ENCODE peak calls at places on chromosomes 13 and 19, in eight cellular contexts. I is Panc1, C is coronary artery, E is tibial nerve, S is osteoblast, P is vagina, Z is Peyer's patch, K is heart right ventricle. X is an unnamed sample.

GRCh38 chr19:19719798-19720197 is 13.1 kb downstream of the ZNF14 start:
- DNase-seq in I (no peak), C (no peak), E (no peak), S (no peak), P (no peak), Z (no peak), K (no peak), X (no peak)

GRCh38 chr13:51346397-51346796 is 6.9 kb downstream of the SERPINE3 start:
- DNase-seq in I (no peak), C (no peak), E (no peak), S (no peak), P (no peak), Z (no peak), K (no peak), X (no peak)

GRCh38 chr19:30479231-30479630 is 107.0 kb downstream of the ZNF536 start:
- DNase-seq in I (no peak), C (no peak), E (no peak), S (no peak), P (no peak), Z (peak), K (no peak), X (no peak)

GRCh38 chr19:32363632-32364031 is 18.2 kb downstream of the ZNF507 start:
- DNase-seq in I (no peak), C (no peak), E (no peak), S (no peak), P (no peak), Z (no peak), K (no peak), X (no peak)

GRCh38 chr19:18351544-18351943 is 11.1 kb downstream of the PGPEP1 start:
- DNase-seq in I (no peak), C (no peak), E (no peak), S (no peak), P (no peak), Z (no peak), K (no peak), X (no peak)

GRCh38 chr19:5354403-5354802 is 13.8 kb upstream of the PTPRS start:
- DNase-seq in I (no peak), C (no peak), E (no peak), S (no peak), P (no peak), Z (no peak), K (no peak), X (no peak)

GRCh38 chr19:46487802-46488445 is 7.7 kb downstream of the PNMA8B start:
- DNase-seq in I (peak), C (peak), E (peak), S (peak), P (no peak), Z (peak), K (peak), X (peak)

GRCh38 chr19:41748012-41748411 is 7.3 kb upstream of the CEACAM6 start:
- DNase-seq in I (no peak), C (no peak), E (no peak), S (no peak), P (no peak), Z (no peak), K (no peak), X (no peak)

GRCh38 chr19:42389899-42390298 is at the start of gene CNFN:
- DNase-seq in I (no peak), C (no peak), E (no peak), S (no peak), P (no peak), Z (no peak), K (no peak), X (no peak)

GRCh38 chr19:32876236-32876918 is 6.8 kb upstream of the SLC7A9 start:
- DNase-seq in I (no peak), C (no peak), E (no peak), S (no peak), P (no peak), Z (peak), K (no peak), X (no peak)

GRCh38 chr13:103557878-103558277 is 491.7 kb upstream of the SLC10A2 start:
- DNase-seq in I (no peak), C (no peak), E (no peak), S (no peak), P (no peak), Z (no peak), K (no peak), X (no peak)

GRCh38 chr13:100508996-100509395 is 79.6 kb downstream of the GGACT start:
- DNase-seq in I (no peak), C (no peak), E (no peak), S (no peak), P (no peak), Z (no peak), K (no peak), X (no peak)

GRCh38 chr13:30845297-30846214 is 60.5 kb upstream of the MEDAG start:
- DNase-seq in I (no peak), C (no peak), E (no peak), S (no peak), P (no peak), Z (no peak), K (no peak), X (no peak)

GRCh38 chr13:59094149-59094548 is 1069.6 kb downstream of the DIAPH3 start:
- DNase-seq in I (no peak), C (no peak), E (no peak), S (no peak), P (no peak), Z (no peak), K (no peak), X (no peak)

GRCh38 chr13:75705395-75705794 is 69.3 kb downstream of the LMO7 start:
- DNase-seq in I (peak), C (no peak), E (no peak), S (peak), P (no peak), Z (no peak), K (no peak), X (no peak)

GRCh38 chr19:33429891-33430673 is 56.6 kb downstream of the CEBPG start:
- DNase-seq in I (no peak), C (no peak), E (no peak), S (peak), P (no peak), Z (no peak), K (no peak), X (peak)

GRCh38 chr19:53190253-53190652 is 2.9 kb downstream of the ZNF665 start:
- DNase-seq in I (no peak), C (no peak), E (no peak), S (no peak), P (no peak), Z (no peak), K (no peak), X (no peak)

GRCh38 chr19:17240062-17240854 is 5.5 kb downstream of the NR2F6 start:
- DNase-seq in I (no peak), C (no peak), E (no peak), S (peak), P (no peak), Z (no peak), K (no peak), X (no peak)

GRCh38 chr19:50264483-50265186 is 61.2 kb downstream of the MYH14 start:
- DNase-seq in I (no peak), C (no peak), E (no peak), S (no peak), P (no peak), Z (no peak), K (no peak), X (no peak)

GRCh38 chr13:63198076-63198475 is 1782.4 kb upstream of the PCDH20 start:
- DNase-seq in I (no peak), C (no peak), E (no peak), S (no peak), P (no peak), Z (no peak), K (no peak), X (no peak)

GRCh38 chr13:79060216-79060615 is 345.8 kb downstream of the RBM26 start:
- DNase-seq in I (no peak), C (no peak), E (no peak), S (no peak), P (no peak), Z (no peak), K (no peak), X (no peak)

GRCh38 chr13:71536201-71536600 is 330.8 kb downstream of the DACH1 start:
- DNase-seq in I (no peak), C (no peak), E (no peak), S (no peak), P (no peak), Z (no peak), K (no peak), X (no peak)

DNA sequence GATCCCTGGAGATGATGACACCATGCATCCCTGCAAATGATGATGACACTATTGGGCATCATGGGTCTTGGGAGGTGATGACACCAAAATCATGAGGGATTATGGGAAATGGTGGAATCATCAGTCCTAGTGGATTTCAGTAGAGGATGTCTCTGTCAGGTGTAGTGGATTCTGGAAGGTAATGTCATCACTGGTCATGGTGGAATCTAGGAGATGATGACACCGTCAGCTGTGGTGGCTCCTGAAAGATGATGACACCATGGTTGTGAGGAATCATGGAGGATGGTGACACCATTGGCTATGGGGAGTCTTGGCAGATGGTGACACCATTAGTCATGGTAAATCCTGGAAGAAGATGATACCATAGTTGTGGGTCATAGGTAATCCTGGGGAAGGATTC is 11.9 kb downstream of the SHISA7 start:
- DNase-seq in I (no peak), C (no peak), E (no peak), S (peak), P (no peak), Z (no peak), K (no peak), X (no peak)
- H3K27ac ChIP-seq in I (no peak), C (no peak), E (no peak), S (no peak), P (no peak), Z (no peak), K (no peak), X (no peak)

GRCh38 chr13:42878721-42879120 is 97.3 kb downstream of the FAM216B start:
- DNase-seq in I (no peak), C (no peak), E (no peak), S (no peak), P (no peak), Z (no peak), K (no peak), X (no peak)

GRCh38 chr13:42880241-42880640 is 98.9 kb downstream of the FAM216B start:
- DNase-seq in I (no peak), C (no peak), E (no peak), S (no peak), P (no peak), Z (no peak), K (no peak), X (no peak)

GRCh38 chr13:42883142-42883541 is 101.8 kb downstream of the FAM216B start:
- DNase-seq in I (no peak), C (no peak), E (no peak), S (no peak), P (no peak), Z (no peak), K (no peak), X (no peak)

GRCh38 chr13:42885325-42885724 is 103.9 kb downstream of the FAM216B start:
- DNase-seq in I (no peak), C (no peak), E (no peak), S (no peak), P (no peak), Z (no peak), K (no peak), X (no peak)

DNA sequence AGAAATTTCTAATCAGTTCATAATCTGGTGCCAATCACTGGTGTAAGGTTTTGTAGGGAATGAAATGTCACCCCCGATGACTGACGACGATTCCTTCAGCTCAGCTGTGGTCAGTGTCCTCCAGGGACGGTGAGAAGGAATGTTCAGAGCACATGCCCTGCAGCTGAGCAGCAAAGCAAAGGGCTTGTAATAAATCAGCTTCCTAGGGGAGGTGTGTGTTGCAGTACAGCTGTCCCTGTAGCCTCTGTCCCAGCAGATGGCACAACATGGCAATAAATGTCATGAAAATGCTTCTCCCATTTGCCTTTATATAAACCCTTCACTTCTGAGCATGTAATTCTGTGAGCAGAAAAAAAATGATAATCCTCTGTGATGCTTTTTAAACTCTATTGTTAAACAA is 102.4 kb downstream of the FAM216B start:
- DNase-seq in I (no peak), C (no peak), E (no peak), S (no peak), P (no peak), Z (no peak), K (no peak), X (no peak)
- TF ChIP-seq CTCF in I (no peak), C (no peak), E (no peak), S (peak), P (no peak), Z (peak), K (no peak), X (no peak)

GRCh38 chr13:66657165-66657895 is 572.8 kb downstream of the PCDH9 start:
- DNase-seq in I (peak), C (no peak), E (no peak), S (no peak), P (no peak), Z (no peak), K (peak), X (no peak)
- H3K27ac ChIP-seq in I (no peak), C (no peak), E (no peak), S (peak), P (no peak), Z (no peak), K (no peak), X (no peak)

GRCh38 chr19:38306236-38306635 is 2.2 kb downstream of the C19orf33 start:
- DNase-seq in I (no peak), C (no peak), E (no peak), S (no peak), P (no peak), Z (no peak), K (no peak), X (no peak)

GRCh38 chr19:38303517-38304351 is at the start of gene C19orf33:
- DNase-seq in I (peak), C (no peak), E (no peak), S (no peak), P (no peak), Z (peak), K (no peak), X (no peak)

GRCh38 chr19:38304352-38304865 is 358 bp downstream of the C19orf33 start:
- DNase-seq in I (no peak), C (no peak), E (no peak), S (no peak), P (no peak), Z (no peak), K (no peak), X (no peak)

GRCh38 chr19:38307076-38307475 is 3.0 kb downstream of the C19orf33 start:
- DNase-seq in I (no peak), C (no peak), E (no peak), S (no peak), P (no peak), Z (no peak), K (no peak), X (no peak)

DNA sequence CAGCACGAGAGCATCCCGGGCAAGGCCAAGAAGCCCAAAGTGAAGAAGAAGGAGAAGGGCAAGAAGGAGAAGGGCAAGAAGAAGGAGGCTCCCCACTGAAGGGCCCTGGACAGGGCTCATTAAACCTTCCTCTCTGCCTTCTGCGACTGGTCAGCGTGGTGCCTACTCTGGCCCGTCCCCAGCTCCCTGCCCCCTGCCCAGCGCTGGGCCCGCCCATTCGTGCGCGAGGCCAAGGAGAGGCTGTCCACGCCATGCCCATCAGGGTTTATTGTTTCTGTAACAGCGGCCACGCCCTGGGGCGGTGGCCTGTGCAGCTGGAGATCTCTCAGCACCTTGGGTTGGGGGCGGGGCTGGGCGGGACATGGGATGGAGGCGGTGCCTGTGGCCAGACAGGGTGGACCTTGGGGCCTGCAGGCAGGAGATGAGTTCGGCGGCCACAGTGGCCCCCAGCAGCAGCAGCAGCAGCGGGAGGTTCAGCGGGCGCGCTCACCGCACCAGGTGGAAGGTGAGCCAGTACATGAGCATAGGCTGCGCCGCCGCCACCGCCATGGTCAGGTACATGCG is 897 bp downstream of the C19orf33 start:
- DNase-seq in I (peak), C (no peak), E (peak), S (no peak), P (no peak), Z (peak), K (peak), X (no peak)
- TF ChIP-seq CTCF in I (no peak), C (no peak), E (no peak), S (no peak), P (no peak), Z (no peak), K (no peak), X (no peak)

DNA sequence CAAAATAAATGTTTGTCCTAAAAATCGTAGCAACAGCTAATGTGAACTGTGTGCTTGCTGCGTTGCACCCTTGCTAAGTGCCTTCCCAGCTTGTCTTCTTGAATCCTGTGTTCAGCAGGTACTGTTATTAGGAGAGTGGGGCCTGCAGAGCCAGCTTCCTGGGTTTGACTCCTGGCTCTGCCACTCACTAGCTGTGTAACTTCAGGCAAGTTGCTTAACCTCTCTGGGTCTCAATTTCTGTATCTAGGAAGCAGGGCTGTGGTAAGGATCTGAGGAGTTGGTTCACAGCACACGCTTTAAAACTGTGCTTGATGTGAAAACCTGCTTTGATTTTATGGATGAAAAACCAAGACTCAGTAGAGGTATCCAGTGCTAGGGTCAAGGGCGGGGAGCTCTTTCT is 10.0 kb downstream of the NFIX start:
- DNase-seq in I (no peak), C (no peak), E (no peak), S (peak), P (no peak), Z (no peak), K (no peak), X (no peak)
- H3K27ac ChIP-seq in I (peak), C (peak), E (no peak), S (no peak), P (peak), Z (peak), K (no peak), X (no peak)